ENCODE peak calls at places on chromosomes 12 and 14, in eight cellular contexts. H, P, X, Z, R, C, A and J are unnamed samples.

GRCh38 chr12:113896194-113896593 is 69.9 kb downstream of the RBM19 start:
- DNase-seq in C (no peak), A (no peak), R (peak; percentile 32), H (no peak), X (no peak), Z (no peak), P (no peak), J (no peak)

GRCh38 chr12:25135531-25136154 is 59.3 kb downstream of the DNAI7 start:
- DNase-seq in C (no peak), X (no peak), R (peak; percentile 61), P (no peak), A (no peak), H (no peak), Z (no peak), J (no peak)

GRCh38 chr12:28878629-28879028 is 270.4 kb upstream of the FAR2 start:
- DNase-seq in C (no peak), Z (no peak), R (no peak), X (no peak), A (no peak), P (no peak), H (no peak), J (no peak)

GRCh38 chr12:53378705-53379388 is 1.1 kb upstream of the SP1 start:
- DNase-seq in A (no peak), P (peak; percentile 18), X (no peak), R (peak; percentile 60), Z (no peak), H (no peak), C (no peak), J (peak; percentile 7)

GRCh38 chr12:117750657-117751056 is 218.1 kb downstream of the KSR2 start:
- DNase-seq in A (no peak), H (no peak), C (no peak), P (no peak), R (no peak), X (no peak), Z (no peak), J (no peak)

GRCh38 chr14:74616507-74616906 is 4.5 kb upstream of the LTBP2 start:
- DNase-seq in C (no peak), H (no peak), A (no peak), P (peak; percentile 57), Z (no peak), R (no peak), X (no peak), J (no peak)

GRCh38 chr12:100576311-100577036 is 3.0 kb downstream of the GAS2L3 start:
- DNase-seq in H (no peak), P (peak; percentile 34), R (no peak), Z (no peak), C (no peak), A (no peak), X (no peak), J (no peak)

GRCh38 chr14:89750909-89751502 is 203.5 kb downstream of the EFCAB11 start:
- DNase-seq in H (no peak), X (no peak), C (no peak), Z (no peak), R (no peak), P (no peak), A (no peak), J (no peak)

GRCh38 chr12:113222730-113223531 is 1.7 kb downstream of the TPCN1 start:
- DNase-seq in R (peak; percentile 80), P (peak; percentile 90), Z (no peak), C (peak; percentile 84), H (no peak), A (peak; percentile 19), X (peak; percentile 33), J (peak; percentile 89)